ENCODE peak calls at places on chromosomes 7 and 10, in seven cellular contexts. C is CD8-positive, alpha-beta memory T cell; T is endothelial cell of umbilical vein; B is AG08395; M is T-helper 22 cell; D is anterior cingulate cortex; N is transverse colon. F is an unnamed sample.

GRCh38 chr7:152059311-152059710 is 33.8 kb downstream of the GALNT11 start:
- DNase-seq in C (no peak), T (no peak), B (no peak), M (no peak), D (no peak), N (no peak), F (no peak)

GRCh38 chr7:47490501-47491265 is 91.2 kb downstream of the TNS3 start:
- DNase-seq in C (no peak), T (no peak), B (no peak), M (no peak), D (no peak), N (no peak), F (no peak)

GRCh38 chr10:10977978-10978377 is 39.7 kb upstream of the CELF2 start:
- DNase-seq in C (no peak), T (no peak), B (peak; percentile 36), M (no peak), D (no peak), N (no peak), F (no peak)

GRCh38 chr7:128941946-128942526 is 4.3 kb downstream of the IRF5 start:
- DNase-seq in C (no peak), T (no peak), B (no peak), M (no peak), D (no peak), N (no peak), F (no peak)

GRCh38 chr7:69962077-69962855 is 364.0 kb downstream of the AUTS2 start:
- DNase-seq in C (no peak), T (no peak), B (no peak), M (no peak), D (no peak), N (no peak), F (no peak)

GRCh38 chr10:23419657-23420319 is 19.1 kb upstream of the OTUD1 start:
- DNase-seq in C (no peak), T (no peak), B (no peak), M (no peak), D (no peak), N (no peak), F (no peak)

GRCh38 chr10:8969853-8970252 is 915.4 kb downstream of the GATA3 start:
- DNase-seq in C (no peak), T (no peak), B (no peak), M (no peak), D (no peak), N (no peak), F (no peak)

GRCh38 chr7:48101880-48102448 is 12.9 kb downstream of the UPP1 start:
- DNase-seq in C (no peak), T (no peak), B (no peak), M (no peak), D (no peak), N (no peak), F (no peak)

GRCh38 chr7:69365588-69366241 is 232.6 kb upstream of the AUTS2 start:
- DNase-seq in C (no peak), T (no peak), B (peak; percentile 48), M (no peak), D (no peak), N (no peak), F (no peak)

GRCh38 chr7:28729685-28730084 is 228.4 kb downstream of the TRIL start:
- DNase-seq in C (no peak), T (no peak), B (no peak), M (no peak), D (no peak), N (no peak), F (no peak)

GRCh38 chr7:105261689-105262088 is 127.0 kb downstream of the SRPK2 start:
- DNase-seq in C (no peak), T (no peak), B (no peak), M (no peak), D (no peak), N (peak; percentile 16), F (no peak)

GRCh38 chr10:44883581-44884331 is 27.4 kb upstream of the TMEM72 start:
- DNase-seq in C (no peak), T (no peak), B (no peak), M (no peak), D (no peak), N (no peak), F (no peak)

GRCh38 chr10:421170-421569 is 268.3 kb downstream of the DIP2C start:
- DNase-seq in C (no peak), T (peak; percentile 61), B (no peak), M (no peak), D (no peak), N (no peak), F (no peak)

GRCh38 chr7:106346678-106347217 is 62.0 kb upstream of the NAMPT start:
- DNase-seq in C (peak; percentile 71), T (peak; percentile 7), B (peak; percentile 77), M (peak; percentile 55), D (no peak), N (no peak), F (peak; percentile 28)

GRCh38 chr7:104642551-104642950 is 314.1 kb downstream of the LHFPL3 start:
- DNase-seq in C (no peak), T (no peak), B (no peak), M (no peak), D (no peak), N (no peak), F (no peak)

GRCh38 chr10:3774814-3775670 is 10.0 kb downstream of the KLF6 start:
- DNase-seq in C (peak; percentile 62), T (peak; percentile 85), B (peak; percentile 59), M (no peak), D (no peak), N (peak; percentile 47), F (no peak)

GRCh38 chr10:14588084-14588937 is 186.4 kb downstream of the FAM107B start:
- DNase-seq in C (peak; percentile 75), T (peak; percentile 97), B (peak; percentile 91), M (peak; percentile 45), D (no peak), N (no peak), F (peak; percentile 45)